ENCODE peak calls at places on chromosomes 11 and 22, in seven cellular contexts. A is mesendoderm, R is IMR-90, T is trophoblast cell, M is H1, N is H9, Q is mesenchymal stem cell. K is an unnamed sample.

GRCh38 chr22:35597692-35598395 is 19.3 kb downstream of the MB start:
- DNase-seq in N (no peak), A (no peak), T (no peak), M (no peak), R (no peak), Q (no peak), K (no peak)

GRCh38 chr11:66815646-66816045 is 27.6 kb upstream of the RCE1 start:
- DNase-seq in T (no peak), A (no peak), N (no peak), M (no peak), R (peak; percentile 43), Q (no peak), K (no peak)

GRCh38 chr11:134022748-134023147 is 46.1 kb upstream of the JAM3 start:
- DNase-seq in T (no peak), M (no peak), R (no peak), N (no peak), Q (no peak), A (no peak), K (no peak)

GRCh38 chr11:124942446-124943202 is 6.8 kb upstream of the HEPACAM start:
- DNase-seq in R (no peak), N (no peak), T (no peak), Q (no peak), M (no peak), A (no peak), K (peak; percentile 23)

GRCh38 chr11:84793318-84793717 is 833.8 kb downstream of the DLG2 start:
- DNase-seq in A (no peak), T (no peak), R (no peak), M (no peak), N (no peak), Q (no peak), K (no peak)

GRCh38 chr11:7555067-7555699 is 41.4 kb downstream of the PPFIBP2 start:
- DNase-seq in R (no peak), T (no peak), M (no peak), A (no peak), N (no peak), Q (peak; percentile 40), K (no peak)

GRCh38 chr22:48897638-48897954 is 930.1 kb downstream of the BRD1 start:
- DNase-seq in Q (no peak), A (no peak), N (peak; percentile 19), R (no peak), T (no peak), M (no peak), K (no peak)

GRCh38 chr22:19734163-19734562 is 10.8 kb downstream of the GP1BB start:
- DNase-seq in R (no peak), T (no peak), M (no peak), N (no peak), Q (no peak), A (no peak), K (no peak)

GRCh38 chr11:8008212-8008611 is 21.1 kb downstream of the EIF3F start:
- DNase-seq in A (no peak), R (no peak), N (no peak), M (no peak), Q (no peak), T (no peak), K (no peak)

GRCh38 chr11:48123934-48124755 is 92.5 kb upstream of the OR4B1 start:
- DNase-seq in Q (peak; percentile 60), A (no peak), R (no peak), T (no peak), M (no peak), N (no peak), K (no peak)

GRCh38 chr11:46208803-46209202 is 68.7 kb upstream of the CREB3L1 start:
- DNase-seq in A (no peak), Q (no peak), M (no peak), T (no peak), R (no peak), N (no peak), K (no peak)

GRCh38 chr22:40588726-40589125 is 47.8 kb downstream of the MRTFA start:
- DNase-seq in A (no peak), M (no peak), T (peak; percentile 98), Q (peak; percentile 78), R (peak; percentile 70), N (no peak), K (no peak)

GRCh38 chr11:80831374-80831773 is 1390.5 kb upstream of the TENM4 start:
- DNase-seq in R (no peak), N (no peak), T (no peak), A (no peak), Q (no peak), M (no peak), K (no peak)

GRCh38 chr11:130166457-130166784 is 6.8 kb downstream of the ST14 start:
- DNase-seq in A (no peak), N (no peak), R (peak; percentile 99), Q (peak; percentile 90), T (peak; percentile 42), M (no peak), K (no peak)

GRCh38 chr11:131624526-131624925 is 254.1 kb downstream of the NTM start:
- DNase-seq in N (no peak), T (no peak), M (no peak), R (peak; percentile 2), A (no peak), Q (no peak), K (no peak)

GRCh38 chr11:76234704-76235232 is 28.5 kb upstream of the WNT11 start:
- DNase-seq in M (no peak), A (no peak), R (no peak), T (no peak), Q (peak; percentile 86), N (no peak), K (no peak)

GRCh38 chr11:76603202-76603601 is 67.3 kb downstream of the LRRC32 start:
- DNase-seq in R (no peak), N (no peak), A (no peak), Q (no peak), T (no peak), M (no peak), K (no peak)

GRCh38 chr11:116866774-116867455 is 29.5 kb upstream of the APOA1 start:
- DNase-seq in M (no peak), N (no peak), A (no peak), T (peak; percentile 62), Q (no peak), R (no peak), K (no peak)

GRCh38 chr11:62449451-62449851 is 30.6 kb downstream of the SCGB1A1 start:
- DNase-seq in A (no peak), M (no peak), N (no peak), T (no peak), R (no peak), Q (no peak), K (no peak)

GRCh38 chr11:118694771-118695170 is 15.3 kb upstream of the TREH start:
- DNase-seq in M (no peak), A (no peak), Q (no peak), T (no peak), R (no peak), N (no peak), K (no peak)

GRCh38 chr11:118694185-118694584 is 14.7 kb upstream of the TREH start:
- DNase-seq in R (no peak), T (no peak), A (no peak), M (no peak), Q (no peak), N (no peak), K (no peak)

GRCh38 chr11:118697346-118697745 is 17.9 kb upstream of the TREH start:
- DNase-seq in Q (no peak), T (no peak), R (no peak), M (no peak), A (no peak), N (no peak), K (no peak)

GRCh38 chr11:118699508-118700220 is 20.2 kb upstream of the TREH start:
- DNase-seq in R (no peak), N (no peak), A (peak; percentile 64), M (no peak), T (no peak), Q (no peak), K (no peak)

DNA sequence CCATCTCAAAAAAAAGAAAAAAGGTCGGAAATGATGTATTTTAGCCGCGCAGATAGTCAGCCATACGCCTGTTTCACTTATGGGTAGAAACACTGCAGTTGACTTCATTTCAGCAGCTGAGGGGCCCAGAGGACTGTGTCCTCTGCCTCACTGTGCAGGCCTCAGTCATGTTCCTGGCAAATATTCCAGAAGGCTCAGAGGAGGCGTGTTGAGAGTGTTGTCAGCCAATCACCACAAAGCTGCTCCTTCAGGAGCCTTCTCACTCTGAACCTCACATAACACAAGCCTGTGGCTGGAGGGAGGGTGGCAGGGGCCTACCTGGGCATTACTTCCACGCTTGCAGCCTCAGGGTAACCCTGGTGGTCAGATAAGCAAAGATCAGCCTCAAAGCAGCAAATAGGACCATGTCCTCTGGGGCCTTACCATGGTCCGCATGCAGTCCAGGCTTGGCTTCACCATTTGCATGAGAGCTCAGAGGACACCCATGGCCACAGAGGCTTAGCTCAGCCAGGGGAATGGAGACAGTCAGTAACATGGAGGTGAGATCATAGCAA is 17.3 kb upstream of the TREH start:
- DNase-seq in N (no peak), R (no peak), M (no peak), Q (no peak), T (no peak), A (peak; percentile 50), K (no peak)
- H2BK5ac ChIP-seq in N (no peak overlapping the region), R (no peak overlapping the region), M (peak overlapping the region; percentile 29), Q (no peak overlapping the region), T (no peak overlapping the region), A (peak overlapping the region; percentile 11), K (no peak overlapping the region)

GRCh38 chr11:19595840-19596751 is 116.5 kb upstream of the NAV2 start:
- DNase-seq in Q (peak; percentile 51), T (peak; percentile 46), N (no peak), A (no peak), M (no peak), R (peak; percentile 90), K (no peak)
- H3K9ac ChIP-seq in Q (peak overlapping the region; percentile 81), T (no peak overlapping the region), N (no peak overlapping the region), A (no peak overlapping the region), M (no peak overlapping the region), R (peak overlapping the region; percentile 58), K (no peak overlapping the region)

DNA sequence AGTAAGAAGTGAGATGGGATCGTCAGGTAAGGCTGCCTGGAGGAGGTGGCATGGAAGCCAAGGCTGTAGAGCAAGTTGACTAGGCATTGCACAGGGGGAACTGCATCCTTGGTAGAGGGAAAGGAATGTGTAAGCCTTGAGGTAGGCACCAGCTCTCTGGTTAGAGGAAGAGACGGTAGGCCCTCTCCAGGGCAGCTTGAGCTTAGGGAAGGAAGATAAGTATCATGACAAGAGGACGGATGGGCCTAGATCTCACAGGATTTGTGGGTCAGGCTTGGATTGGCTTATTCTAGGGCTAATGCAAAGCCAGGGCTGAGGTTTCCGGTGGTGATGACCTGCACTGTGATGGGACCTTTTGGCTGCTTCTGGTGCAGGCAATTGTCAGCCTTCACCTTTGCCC is 1035.8 kb downstream of the TBC1D22A start:
- DNase-seq in R (no peak), A (no peak), N (no peak), M (no peak), T (no peak), Q (no peak), K (no peak)
- H2BK5ac ChIP-seq in R (no peak overlapping the region), A (no peak overlapping the region), N (no peak overlapping the region), M (no peak overlapping the region), T (no peak overlapping the region), Q (no peak overlapping the region), K (no peak overlapping the region)

GRCh38 chr22:46830841-46831240 is 68.4 kb downstream of the TBC1D22A start:
- DNase-seq in M (no peak), R (peak; percentile 29), N (no peak), A (no peak), T (no peak), Q (peak; percentile 38), K (no peak)
- H3K9ac ChIP-seq in M (no peak overlapping the region), R (no peak overlapping the region), N (no peak overlapping the region), A (no peak overlapping the region), T (no peak overlapping the region), Q (peak overlapping the region; percentile 66), K (no peak overlapping the region)

GRCh38 chr22:32244547-32244946 is 10.6 kb downstream of the SLC5A4 start:
- DNase-seq in M (no peak), R (no peak), T (no peak), Q (no peak), A (no peak), N (no peak), K (no peak)
- H2BK5ac ChIP-seq in M (no peak overlapping the region), R (no peak overlapping the region), T (no peak overlapping the region), Q (no peak overlapping the region), A (no peak overlapping the region), N (no peak overlapping the region), K (no peak overlapping the region)